ENCODE peak calls at places on chromosomes 2 and 18, in ten cellular contexts. O is ELR; S is GM04504; M is myocyte; K is uterus; F is central memory CD4-positive, alpha-beta T cell; B is activated CD8-positive, alpha-beta T cell treated with anti-CD3 and anti-CD28 coated beads for 36 hours; V is foreskin keratinocyte; P is fibroblast of the aortic adventitia; Y is RPMI7951. Z is an unnamed sample.

GRCh38 chr2:27809761-27810241 is 38.3 kb downstream of the MRPL33 start:
- DNase-seq in O (peak), S (peak), M (peak), K (no peak), F (no peak), B (no peak), V (peak), P (peak), Y (peak), Z (no peak)

GRCh38 chr18:10926565-10927194 is 222.7 kb downstream of the PIEZO2 start:
- DNase-seq in O (peak), S (no peak), M (peak), K (no peak), F (no peak), B (no peak), V (no peak), P (peak), Y (peak), Z (no peak)

GRCh38 chr18:53567935-53568574 is 656.4 kb downstream of the MBD2 start:
- DNase-seq in O (peak), S (peak), M (peak), K (no peak), F (no peak), B (peak), V (peak), P (peak), Y (peak), Z (peak)

GRCh38 chr2:9076210-9076609 is 72.7 kb upstream of the MBOAT2 start:
- DNase-seq in O (peak), S (no peak), M (no peak), K (no peak), F (no peak), B (no peak), V (no peak), P (peak), Y (peak), Z (no peak)

GRCh38 chr2:109604597-109604996 is 9.2 kb downstream of the SEPTIN10 start:
- DNase-seq in O (peak), S (peak), M (no peak), K (no peak), F (no peak), B (no peak), V (peak), P (peak), Y (peak), Z (no peak)

GRCh38 chr2:160394153-160394552 is 99.5 kb downstream of the RBMS1 start:
- DNase-seq in O (peak), S (no peak), M (no peak), K (no peak), F (peak), B (no peak), V (no peak), P (no peak), Y (no peak), Z (no peak)

GRCh38 chr18:57959278-57959677 is 84.7 kb upstream of the NEDD4L start:
- DNase-seq in O (peak), S (peak), M (peak), K (no peak), F (no peak), B (peak), V (peak), P (peak), Y (peak), Z (no peak)

GRCh38 chr2:106638043-106638442 is 150.9 kb downstream of the CD8B2 start:
- DNase-seq in O (peak), S (peak), M (peak), K (no peak), F (no peak), B (no peak), V (peak), P (peak), Y (peak), Z (peak)

GRCh38 chr2:58479557-58480120 is 238.5 kb upstream of the FANCL start:
- DNase-seq in O (no peak), S (no peak), M (no peak), K (no peak), F (no peak), B (no peak), V (no peak), P (no peak), Y (no peak), Z (no peak)

GRCh38 chr2:4336855-4337254 is 633.5 kb downstream of the DCDC2C start:
- DNase-seq in O (no peak), S (no peak), M (no peak), K (no peak), F (no peak), B (no peak), V (no peak), P (no peak), Y (no peak), Z (no peak)

GRCh38 chr2:19488009-19488691 is 129.7 kb upstream of the OSR1 start:
- DNase-seq in O (peak), S (peak), M (peak), K (no peak), F (no peak), B (peak), V (peak), P (peak), Y (peak), Z (no peak)

GRCh38 chr18:48802543-48803428 is 148.0 kb downstream of the SMAD7 start:
- DNase-seq in O (no peak), S (no peak), M (peak), K (peak), F (no peak), B (peak), V (no peak), P (no peak), Y (no peak), Z (no peak)

GRCh38 chr2:98921062-98921461 is 15.0 kb downstream of the CRACDL start:
- DNase-seq in O (no peak), S (no peak), M (no peak), K (no peak), F (no peak), B (no peak), V (peak), P (no peak), Y (no peak), Z (no peak)

GRCh38 chr2:38653715-38654494 is 12.0 kb upstream of the GALM start:
- DNase-seq in O (peak), S (no peak), M (peak), K (no peak), F (peak), B (peak), V (peak), P (no peak), Y (peak), Z (no peak)

GRCh38 chr2:3463156-3463835 is 56.0 kb downstream of the ADI1 start:
- DNase-seq in O (no peak), S (no peak), M (no peak), K (peak), F (no peak), B (no peak), V (no peak), P (no peak), Y (no peak), Z (no peak)

GRCh38 chr2:43542285-43542933 is 53.4 kb downstream of the THADA start:
- DNase-seq in O (peak), S (no peak), M (peak), K (no peak), F (peak), B (no peak), V (peak), P (peak), Y (peak), Z (no peak)

GRCh38 chr2:120763516-120763915 is 27.8 kb downstream of the GLI2 start:
- DNase-seq in O (no peak), S (no peak), M (no peak), K (peak), F (no peak), B (no peak), V (no peak), P (no peak), Y (peak), Z (no peak)

GRCh38 chr2:179692610-179693009 is 168.8 kb downstream of the ZNF385B start:
- DNase-seq in O (peak), S (no peak), M (no peak), K (no peak), F (no peak), B (no peak), V (peak), P (no peak), Y (no peak), Z (no peak)

Z was measured in LNCaP clone FGC.